ENCODE peak calls at places on chromosomes 13 and 19, in six cellular contexts. L is A549, N is K562, F is endothelial cell of umbilical vein, W is HepG2, V is GM12878. M is an unnamed sample.

GRCh38 chr19:7515471-7516226 is at the start of gene ZNF358:
- DNase-seq in N (peak; percentile 91), V (no peak), F (peak; percentile 44), W (peak; percentile 31), L (peak; percentile 67), M (peak; percentile 76)

GRCh38 chr19:8922591-8922990 is 87.6 kb downstream of the MUC16 start:
- DNase-seq in N (peak; percentile 60), W (no peak), V (no peak), L (no peak), F (no peak), M (peak; percentile 17)

GRCh38 chr13:107222619-107223018 is 654.7 kb upstream of the ARGLU1 start:
- DNase-seq in W (no peak), L (no peak), V (no peak), F (no peak), N (no peak), M (no peak)

GRCh38 chr19:35223084-35223790 is 5.3 kb downstream of the FAM187B start:
- DNase-seq in L (no peak), W (no peak), F (no peak), N (no peak), V (no peak), M (peak; percentile 34)

GRCh38 chr13:59680429-59681024 is 483.2 kb downstream of the DIAPH3 start:
- DNase-seq in W (no peak), V (no peak), L (no peak), F (peak; percentile 41), N (peak; percentile 4), M (peak; percentile 36)

GRCh38 chr13:42545842-42546241 is 28.1 kb upstream of the TNFSF11 start:
- DNase-seq in N (no peak), F (peak; percentile 10), V (no peak), L (no peak), W (no peak), M (no peak)

GRCh38 chr13:100976993-100977392 is 302.4 kb upstream of the TMTC4 start:
- DNase-seq in W (no peak), V (no peak), L (no peak), N (no peak), F (no peak), M (no peak)

GRCh38 chr19:34226036-34226435 is 28.3 kb upstream of the GARRE1 start:
- DNase-seq in L (no peak), N (no peak), F (no peak), V (no peak), W (no peak), M (no peak)

GRCh38 chr13:89324582-89324981 is 1653.4 kb downstream of the SLITRK5 start:
- DNase-seq in N (no peak), L (no peak), V (no peak), F (no peak), W (no peak), M (no peak)

GRCh38 chr19:47232422-47233211 is 1.6 kb upstream of the BBC3 start:
- DNase-seq in W (no peak), F (peak; percentile 86), L (no peak), V (no peak), N (no peak), M (peak; percentile 54)

GRCh38 chr13:38024431-38024830 is 154.9 kb upstream of the TRPC4 start:
- DNase-seq in N (no peak), W (no peak), V (no peak), F (peak; percentile 10), L (no peak), M (no peak)

GRCh38 chr13:31930901-31931522 is 100.6 kb upstream of the FRY start:
- DNase-seq in F (no peak), N (no peak), V (peak; percentile 70), W (no peak), L (no peak), M (peak; percentile 57)

GRCh38 chr13:97979556-97979955 is 26.1 kb downstream of the IPO5 start:
- DNase-seq in N (no peak), V (no peak), F (no peak), L (no peak), W (no peak), M (no peak)

GRCh38 chr13:48775285-48775684 is 121.6 kb downstream of the CYSLTR2 start:
- DNase-seq in N (no peak), V (no peak), W (no peak), L (no peak), F (no peak), M (no peak)

GRCh38 chr13:24184265-24184841 is 23.8 kb downstream of the SPATA13 start:
- DNase-seq in L (no peak), W (peak; percentile 93), N (no peak), V (no peak), F (no peak), M (no peak)

GRCh38 chr13:24181991-24182702 is 21.6 kb downstream of the SPATA13 start:
- DNase-seq in L (no peak), F (no peak), V (no peak), W (peak; percentile 50), N (no peak), M (peak; percentile 35)

GRCh38 chr13:24180743-24181384 is 20.3 kb downstream of the SPATA13 start:
- DNase-seq in N (no peak), W (no peak), F (no peak), V (no peak), L (no peak), M (no peak)

GRCh38 chr13:24183741-24184182 is 23.2 kb downstream of the SPATA13 start:
- DNase-seq in V (no peak), W (peak; percentile 85), N (no peak), L (no peak), F (no peak), M (peak; percentile 33)

DNA sequence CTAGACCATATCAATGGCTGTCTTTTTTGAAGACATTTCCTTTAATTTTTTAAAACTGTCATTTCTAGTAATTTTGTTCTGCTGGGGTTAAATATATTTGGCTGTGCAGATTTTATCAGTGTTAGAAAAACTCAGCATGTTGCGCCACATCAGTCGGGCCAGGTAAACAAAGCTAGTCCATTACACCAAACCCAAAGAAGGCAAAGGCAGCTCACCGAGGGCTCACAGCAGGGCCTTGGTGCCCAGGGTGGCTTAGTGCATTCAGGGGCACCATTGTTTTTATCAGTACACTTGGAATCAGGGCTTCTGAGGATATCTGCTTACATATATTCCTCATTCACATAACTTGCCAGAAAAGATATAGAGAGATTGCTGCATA is 22.2 kb downstream of the SPATA13 start:
- DNase-seq in N (no peak), F (no peak), L (no peak), W (peak; percentile 73), V (no peak), M (no peak)
- TF ChIP-seq POLR2A in N (no peak), F (no peak), L (no peak), W (no peak), V (no peak), M (no peak)

GRCh38 chr19:31261019-31261595 is 88.1 kb downstream of the TSHZ3 start:
- DNase-seq in N (no peak), V (no peak), F (no peak), W (no peak), L (no peak), M (no peak)
- TF ChIP-seq MYC in N (no peak), V (no peak), F (no peak), W (no peak), L (no peak), M (no peak)

GRCh38 chr19:38673030-38673429 is 25.6 kb downstream of the ACTN4 start:
- DNase-seq in V (no peak), F (no peak), N (no peak), L (no peak), W (no peak), M (no peak)

GRCh38 chr19:38669532-38669931 is 22.1 kb downstream of the ACTN4 start:
- DNase-seq in F (no peak), V (no peak), L (no peak), W (no peak), N (no peak), M (peak; percentile 69)

GRCh38 chr19:38670921-38671398 is 23.5 kb downstream of the ACTN4 start:
- DNase-seq in N (no peak), V (no peak), W (peak; percentile 83), F (no peak), L (no peak), M (no peak)

GRCh38 chr19:38674388-38675133 is 27.1 kb downstream of the ACTN4 start:
- DNase-seq in W (no peak), F (no peak), V (no peak), L (no peak), N (no peak), M (no peak)

DNA sequence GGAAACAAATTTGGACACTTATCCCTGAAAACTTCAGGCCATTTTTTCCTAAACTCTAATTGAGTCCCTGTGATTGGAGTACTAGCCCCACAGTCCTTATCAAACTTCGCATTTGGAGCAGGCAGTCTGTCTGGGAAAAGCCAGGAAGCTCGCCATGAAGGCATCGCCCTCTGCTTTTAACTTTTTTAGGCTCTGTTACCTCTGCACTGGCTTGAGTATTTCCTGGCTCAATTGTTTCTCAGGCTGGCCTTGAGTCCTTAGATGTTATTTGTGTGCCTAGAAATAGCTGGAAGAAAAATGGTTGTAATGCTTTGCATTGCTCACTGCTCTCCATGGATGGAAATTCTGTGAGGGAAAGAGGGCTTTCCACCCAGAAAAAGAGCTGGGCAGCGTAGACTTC is 24.2 kb downstream of the ACTN4 start:
- DNase-seq in N (no peak), W (no peak), F (peak; percentile 68), V (no peak), L (no peak), M (no peak)
- TF ChIP-seq CTCF in N (no peak), W (no peak), F (no peak), V (no peak), L (no peak), M (no peak)

GRCh38 chr19:53553865-53554791 is 16.2 kb downstream of the ZNF331 start:
- DNase-seq in F (peak; percentile 82), W (no peak), N (no peak), L (no peak), V (peak; percentile 63), M (peak; percentile 44)
- TF ChIP-seq POLR2A in F (no peak), W (no peak), N (no peak), L (peak; percentile 6), V (peak; percentile 88), M (no peak)

DNA sequence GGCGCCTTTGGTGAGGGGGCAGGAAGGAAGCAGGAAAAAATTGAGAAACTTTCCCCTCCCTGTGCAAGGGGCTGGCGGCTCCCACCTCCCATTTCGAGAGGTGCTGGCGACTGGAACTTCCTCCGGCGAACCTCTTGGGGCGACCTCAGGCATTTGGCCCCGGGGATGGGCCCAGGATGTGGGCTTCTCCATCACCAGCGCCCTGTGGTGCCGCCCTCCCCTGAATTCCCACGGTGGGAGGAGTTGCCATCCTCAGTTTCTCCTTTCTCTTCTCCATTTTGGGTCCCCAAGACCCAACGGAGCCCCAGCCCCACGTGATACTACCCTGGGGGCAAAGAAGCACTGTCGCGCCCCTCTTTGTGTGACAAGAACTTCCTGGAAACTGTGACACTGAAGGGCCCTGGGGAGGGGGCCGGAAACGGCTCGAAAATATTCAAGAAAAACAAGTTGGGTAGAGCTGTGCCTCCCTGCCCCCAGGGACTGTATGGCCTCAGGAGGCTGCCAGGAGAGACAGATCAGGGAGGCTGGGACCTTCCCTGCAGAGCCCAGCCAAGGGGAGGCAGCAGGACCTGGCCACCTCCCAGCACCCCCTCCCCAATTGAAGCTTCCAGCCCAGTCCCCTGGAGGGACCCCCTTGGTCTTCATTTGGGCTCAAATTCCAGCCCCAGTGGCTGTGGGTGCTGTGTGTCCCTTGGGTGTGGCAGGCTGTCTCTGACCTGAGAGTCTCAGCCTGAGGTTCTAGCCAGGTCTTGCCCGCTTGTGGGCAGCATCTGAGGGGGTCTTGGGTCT is 16.2 kb upstream of the AP1M2 start:
- DNase-seq in L (no peak), W (no peak), F (peak; percentile 34), V (peak; percentile 70), N (peak; percentile 64), M (peak; percentile 89)
- TF ChIP-seq MYC in L (no peak), W (no peak), F (no peak), V (no peak), N (no peak), M (peak; percentile 63)

GRCh38 chr19:14091086-14091884 is 734 bp upstream of the SAMD1 start:
- DNase-seq in L (peak; percentile 62), F (peak; percentile 66), W (peak; percentile 44), N (peak; percentile 88), V (no peak), M (peak; percentile 85)
- TF ChIP-seq CTCF in L (peak; percentile 40), F (peak; percentile 27), W (peak; percentile 62), N (peak; percentile 53), V (peak; percentile 25), M (peak; percentile 2)

M was measured in NB4.